ENCODE peak calls at places on chromosomes 7 and 10, in nine cellular contexts. T is fibroblast of villous mesenchyme, L is choroid plexus epithelial cell, G is coronary artery, J is IMR-90, Y is GM06990, W is colonic mucosa, X is epithelial cell of proximal tubule, O is ovary. Q is an unnamed sample.

GRCh38 chr7:82163586-82163985 is 280.0 kb downstream of the CACNA2D1 start:
- DNase-seq in T (no peak), L (no peak), G (no peak), J (no peak), Y (no peak), W (no peak), X (no peak), O (no peak), Q (no peak)

GRCh38 chr7:29929018-29929807 is 60.4 kb downstream of the SCRN1 start:
- DNase-seq in T (no peak), L (no peak), G (no peak), J (no peak), Y (no peak), W (no peak), X (no peak), O (no peak), Q (no peak)

GRCh38 chr10:125409756-125410155 is 249.4 kb upstream of the CTBP2 start:
- DNase-seq in T (no peak), L (no peak), G (no peak), J (no peak), Y (no peak), W (no peak), X (no peak), O (no peak), Q (no peak)

GRCh38 chr10:8402469-8403074 is 348.1 kb downstream of the GATA3 start:
- DNase-seq in T (no peak), L (no peak), G (no peak), J (no peak), Y (no peak), W (no peak), X (no peak), O (no peak), Q (no peak)

GRCh38 chr10:3364768-3365480 is 192.3 kb upstream of the PITRM1 start:
- DNase-seq in T (no peak), L (no peak), G (no peak), J (no peak), Y (no peak), W (peak), X (no peak), O (no peak), Q (no peak)

GRCh38 chr7:148862481-148862880 is 21.6 kb downstream of the EZH2 start:
- DNase-seq in T (no peak), L (no peak), G (no peak), J (no peak), Y (no peak), W (no peak), X (no peak), O (no peak), Q (no peak)

GRCh38 chr7:30594055-30594539 is 581 bp upstream of the GARS1 start:
- DNase-seq in T (no peak), L (peak), G (peak), J (peak), Y (peak), W (peak), X (peak), O (peak), Q (peak)

GRCh38 chr10:21261705-21262285 is 263.7 kb downstream of the SKIDA1 start:
- DNase-seq in T (no peak), L (no peak), G (no peak), J (no peak), Y (no peak), W (no peak), X (no peak), O (no peak), Q (no peak)

GRCh38 chr10:74770400-74770799 is 56.0 kb upstream of the KAT6B start:
- DNase-seq in T (no peak), L (no peak), G (no peak), J (no peak), Y (no peak), W (no peak), X (no peak), O (no peak), Q (peak)

GRCh38 chr10:124025152-124025551 is 68.2 kb downstream of the CHST15 start:
- DNase-seq in T (no peak), L (peak), G (no peak), J (no peak), Y (no peak), W (no peak), X (no peak), O (no peak), Q (no peak)

GRCh38 chr7:30963842-30964241 is at the start of gene GHRHR:
- DNase-seq in T (no peak), L (no peak), G (no peak), J (no peak), Y (no peak), W (no peak), X (no peak), O (no peak), Q (no peak)

GRCh38 chr7:3437467-3437866 is 136.4 kb downstream of the SDK1 start:
- DNase-seq in T (no peak), L (no peak), G (no peak), J (no peak), Y (no peak), W (no peak), X (no peak), O (no peak), Q (no peak)

GRCh38 chr10:12782537-12782936 is 219.0 kb downstream of the CCDC3 start:
- DNase-seq in T (peak), L (peak), G (no peak), J (peak), Y (no peak), W (peak), X (no peak), O (peak), Q (peak)

GRCh38 chr7:2099036-2099957 is 133.4 kb downstream of the MAD1L1 start:
- DNase-seq in T (no peak), L (peak), G (no peak), J (peak), Y (peak), W (no peak), X (no peak), O (no peak), Q (peak)

GRCh38 chr10:107165007-107165406 is 501 bp upstream of the SORCS1 start:
- DNase-seq in T (no peak), L (no peak), G (no peak), J (no peak), Y (no peak), W (no peak), X (no peak), O (no peak), Q (no peak)

GRCh38 chr7:130943336-130943901 is 209.4 kb upstream of the KLF14 start:
- DNase-seq in T (peak), L (peak), G (no peak), J (peak), Y (no peak), W (no peak), X (no peak), O (no peak), Q (no peak)

GRCh38 chr10:91103384-91104184 is 116.9 kb upstream of the PCGF5 start:
- DNase-seq in T (no peak), L (peak), G (no peak), J (no peak), Y (peak), W (no peak), X (no peak), O (no peak), Q (peak)

GRCh38 chr10:28058746-28059145 is 59.9 kb upstream of the ODAD2 start:
- DNase-seq in T (no peak), L (no peak), G (no peak), J (no peak), Y (no peak), W (no peak), X (no peak), O (no peak), Q (no peak)

GRCh38 chr7:7151285-7151684 is 31.1 kb upstream of the C1GALT1 start:
- DNase-seq in T (no peak), L (no peak), G (no peak), J (no peak), Y (no peak), W (no peak), X (no peak), O (no peak), Q (no peak)

GRCh38 chr7:115533785-115534184 is 496.8 kb downstream of the TFEC start:
- DNase-seq in T (peak), L (peak), G (no peak), J (peak), Y (no peak), W (no peak), X (peak), O (no peak), Q (no peak)

GRCh38 chr7:74027683-74028320 is at the start of gene ELN:
- DNase-seq in T (peak), L (peak), G (peak), J (peak), Y (no peak), W (peak), X (no peak), O (peak), Q (no peak)

GRCh38 chr7:23811540-23811939 is 101.5 kb downstream of the STK31 start:
- DNase-seq in T (no peak), L (peak), G (no peak), J (no peak), Y (no peak), W (no peak), X (no peak), O (no peak), Q (no peak)

GRCh38 chr10:67520924-67521520 is 175.0 kb downstream of the CTNNA3 start:
- DNase-seq in T (peak), L (peak), G (no peak), J (peak), Y (no peak), W (peak), X (peak), O (peak), Q (peak)

GRCh38 chr7:125670926-125671572 is 741.4 kb upstream of the POT1 start:
- DNase-seq in T (peak), L (peak), G (no peak), J (no peak), Y (no peak), W (no peak), X (no peak), O (no peak), Q (peak)

GRCh38 chr7:120190566-120190965 is 82.4 kb upstream of the KCND2 start:
- DNase-seq in T (peak), L (no peak), G (no peak), J (no peak), Y (no peak), W (no peak), X (no peak), O (no peak), Q (no peak)

GRCh38 chr7:98993024-98993897 is 114.9 kb downstream of the TRRAP start:
- DNase-seq in T (no peak), L (peak), G (peak), J (no peak), Y (no peak), W (no peak), X (no peak), O (peak), Q (no peak)

GRCh38 chr7:16398211-16399017 is 22.9 kb downstream of the CRPPA start:
- DNase-seq in T (no peak), L (no peak), G (no peak), J (peak), Y (no peak), W (no peak), X (no peak), O (no peak), Q (no peak)

GRCh38 chr7:5595545-5596045 is 172.0 kb upstream of the TNRC18 start:
- DNase-seq in T (no peak), L (peak), G (no peak), J (peak), Y (no peak), W (no peak), X (no peak), O (no peak), Q (peak)

GRCh38 chr10:117547301-117548153 is 5.0 kb downstream of the EMX2 start:
- DNase-seq in T (peak), L (no peak), G (no peak), J (no peak), Y (no peak), W (no peak), X (no peak), O (no peak), Q (no peak)

DNA sequence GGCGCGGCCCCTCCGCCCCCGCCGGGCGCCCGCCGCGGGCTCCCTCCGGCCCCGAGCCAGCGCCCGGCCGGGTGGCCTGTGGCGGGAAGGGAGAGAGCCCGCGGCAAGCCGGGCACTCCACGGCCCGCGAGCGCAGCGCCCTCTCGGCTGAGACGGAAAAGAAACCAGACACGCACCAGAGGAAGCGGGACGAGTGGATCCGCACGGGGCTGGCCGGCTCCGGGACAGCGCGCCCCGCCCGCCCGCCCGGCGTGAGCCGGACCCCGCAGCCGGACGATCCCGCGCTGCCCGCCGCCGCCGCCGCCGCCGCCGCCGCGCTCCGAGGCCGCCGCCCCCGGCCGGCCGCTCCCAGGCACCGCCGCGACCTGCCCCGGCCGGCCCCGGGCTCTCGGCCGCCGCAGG is 300 bp downstream of the ARHGAP21 start:
- DNase-seq in T (peak), L (peak), G (peak), J (peak), Y (peak), W (peak), X (no peak), O (no peak), Q (peak)
- TF ChIP-seq CTCF in T (no peak), L (no peak), G (no peak), J (no peak), Y (no peak), W (no peak), X (no peak), O (no peak), Q (no peak)

GRCh38 chr7:150976529-150977381 is 1.4 kb downstream of the KCNH2 start:
- DNase-seq in T (no peak), L (no peak), G (no peak), J (no peak), Y (no peak), W (no peak), X (no peak), O (no peak), Q (no peak)
- H3K4me3 ChIP-seq in T (no peak), L (no peak), G (no peak), J (peak), Y (no peak), W (no peak), X (no peak), O (peak), Q (no peak)

GRCh38 chr10:53580465-53580864 is 807.9 kb upstream of the MBL2 start:
- DNase-seq in T (no peak), L (no peak), G (no peak), J (no peak), Y (no peak), W (no peak), X (no peak), O (no peak), Q (no peak)
- TF ChIP-seq CTCF in T (no peak), L (no peak), G (no peak), J (no peak), Y (no peak), W (no peak), X (peak), O (no peak), Q (no peak)

DNA sequence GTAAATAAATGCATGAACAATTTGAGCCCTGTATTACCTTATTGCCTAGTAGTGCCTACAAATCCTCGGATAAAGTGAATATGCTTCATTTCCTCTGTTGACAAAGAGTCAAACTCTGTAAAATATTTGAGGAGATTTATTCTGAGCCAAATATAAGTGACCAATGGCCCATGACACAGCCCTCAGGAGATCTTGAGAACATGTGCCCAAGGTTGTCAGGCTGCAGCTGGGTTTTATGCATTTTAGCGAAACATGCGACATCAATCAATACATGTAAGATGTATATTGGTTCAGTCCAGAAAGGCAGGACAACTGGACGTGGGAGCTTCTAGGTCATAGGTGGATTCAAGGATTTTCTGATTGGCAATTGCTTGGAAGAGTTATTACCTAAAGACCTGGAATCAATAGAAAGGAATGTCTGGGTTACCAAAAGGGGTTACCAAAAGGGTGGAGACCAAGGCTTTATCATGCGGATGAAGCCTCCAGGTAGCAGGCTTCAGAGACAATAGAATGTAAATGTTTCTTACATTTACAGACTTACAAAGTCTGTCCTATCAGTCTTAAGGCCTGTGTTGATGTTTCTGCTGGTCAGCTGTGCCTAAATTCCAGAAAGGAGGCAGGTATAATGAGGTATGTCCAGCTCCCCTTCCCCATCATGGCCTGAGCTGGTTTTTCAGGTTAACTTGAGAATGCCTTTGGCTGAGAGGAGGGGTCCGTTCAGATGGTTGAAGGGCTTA is 220.1 kb upstream of the FZD1 start:
- DNase-seq in T (no peak), L (no peak), G (no peak), J (no peak), Y (no peak), W (no peak), X (no peak), O (no peak), Q (no peak)
- H3K4me3 ChIP-seq in T (no peak), L (no peak), G (no peak), J (no peak), Y (no peak), W (no peak), X (no peak), O (no peak), Q (no peak)

DNA sequence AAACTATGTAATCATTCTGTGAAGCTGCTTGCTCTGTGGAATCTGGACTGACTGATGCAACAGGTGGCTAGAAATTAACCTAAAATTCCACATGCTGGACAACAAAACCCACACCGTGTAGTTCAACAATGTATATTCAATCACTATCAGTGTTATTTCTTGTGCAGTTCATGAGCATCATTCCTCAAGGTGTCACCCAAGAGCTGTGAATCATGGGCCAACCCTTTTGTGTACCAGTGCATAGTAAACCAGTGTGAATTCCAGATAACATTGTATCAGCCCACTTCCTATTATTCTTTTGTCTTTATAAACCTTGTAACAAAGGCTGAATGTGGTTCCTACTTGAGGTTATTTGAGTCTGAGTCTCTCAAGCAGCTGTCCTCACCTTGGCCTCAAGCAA is 905.2 kb upstream of the ZNF722 start:
- DNase-seq in T (no peak), L (no peak), G (peak), J (no peak), Y (no peak), W (no peak), X (no peak), O (no peak), Q (no peak)
- TF ChIP-seq CTCF in T (no peak), L (no peak), G (no peak), J (no peak), Y (no peak), W (no peak), X (no peak), O (no peak), Q (no peak)

GRCh38 chr7:70676243-70676642 is 455.7 kb upstream of the GALNT17 start:
- DNase-seq in T (no peak), L (no peak), G (no peak), J (no peak), Y (no peak), W (no peak), X (no peak), O (no peak), Q (no peak)

GRCh38 chr7:70681847-70682350 is 450.0 kb upstream of the GALNT17 start:
- DNase-seq in T (peak), L (no peak), G (no peak), J (no peak), Y (no peak), W (no peak), X (no peak), O (no peak), Q (peak)

GRCh38 chr7:70679666-70680065 is 452.3 kb upstream of the GALNT17 start:
- DNase-seq in T (no peak), L (no peak), G (no peak), J (no peak), Y (no peak), W (no peak), X (no peak), O (no peak), Q (peak)

GRCh38 chr7:70681111-70681846 is 450.7 kb upstream of the GALNT17 start:
- DNase-seq in T (no peak), L (no peak), G (no peak), J (no peak), Y (no peak), W (no peak), X (no peak), O (no peak), Q (no peak)

GRCh38 chr7:70678621-70679251 is 453.2 kb upstream of the GALNT17 start:
- DNase-seq in T (peak), L (peak), G (no peak), J (peak), Y (no peak), W (no peak), X (no peak), O (no peak), Q (no peak)
- H3K4me3 ChIP-seq in T (no peak), L (no peak), G (no peak), J (no peak), Y (no peak), W (no peak), X (no peak), O (no peak), Q (no peak)

GRCh38 chr10:29622382-29622885 is 12.3 kb downstream of the SVIL start:
- DNase-seq in T (no peak), L (no peak), G (no peak), J (no peak), Y (no peak), W (no peak), X (no peak), O (no peak), Q (no peak)
- TF ChIP-seq CTCF in T (no peak), L (no peak), G (no peak), J (no peak), Y (no peak), W (no peak), X (no peak), O (no peak), Q (no peak)

GRCh38 chr7:45028138-45028919 is 28.3 kb downstream of the CCM2 start:
- DNase-seq in T (no peak), L (no peak), G (no peak), J (no peak), Y (no peak), W (no peak), X (no peak), O (no peak), Q (no peak)
- H3K4me3 ChIP-seq in T (no peak), L (no peak), G (peak), J (no peak), Y (peak), W (peak), X (no peak), O (no peak), Q (peak)

DNA sequence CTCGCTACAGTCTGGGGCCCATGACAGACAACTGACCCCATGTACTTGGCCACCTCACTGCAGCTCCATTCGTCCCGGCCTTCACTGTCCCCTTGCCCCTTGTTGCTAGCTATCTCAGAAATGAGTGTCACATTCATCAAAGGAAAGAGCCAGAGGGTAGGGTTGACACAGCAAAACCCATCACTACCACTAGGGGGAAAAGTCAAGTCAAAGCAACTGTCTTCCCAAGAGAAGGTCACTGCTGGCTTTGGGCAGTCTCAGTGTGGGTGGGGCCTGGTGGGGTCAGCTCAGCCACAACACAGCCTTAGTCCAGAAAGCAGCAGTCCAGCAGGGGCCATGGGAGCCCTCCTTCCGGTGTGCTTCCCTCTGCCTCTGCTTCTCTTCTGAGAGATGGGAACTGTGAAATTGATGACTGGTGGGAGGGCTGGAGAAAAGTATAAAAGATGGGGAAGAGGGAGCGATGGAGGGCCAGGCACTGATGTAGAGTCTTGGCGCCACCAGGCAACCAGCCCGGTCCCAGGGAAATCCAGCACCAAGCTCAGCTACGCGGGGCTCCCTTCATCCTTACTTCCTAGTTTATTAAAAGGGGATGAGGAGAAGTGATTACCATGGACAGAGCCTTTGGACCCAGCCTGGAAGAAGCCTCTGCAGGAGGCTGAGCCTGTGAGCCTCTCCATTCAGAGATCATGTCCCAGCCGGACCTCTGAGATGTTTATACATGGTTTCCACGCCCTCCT is 58.0 kb downstream of the PLXNA4 start:
- DNase-seq in T (no peak), L (peak), G (no peak), J (no peak), Y (no peak), W (no peak), X (no peak), O (no peak), Q (peak)
- TF ChIP-seq CTCF in T (peak), L (peak), G (no peak), J (peak), Y (peak), W (peak), X (peak), O (no peak), Q (peak)